ENCODE peak calls at places on chromosomes 3 and 15, in four cellular contexts. One of them, this sample, is unnamed.

GRCh38 chr15:73650387-73651126 is 17.4 kb upstream of the NPTN start:
- DNase-seq in colonic mucosa: no peak
- DNase-seq in heart left ventricle: no peak
- DNase-seq in heart right ventricle: no peak
- DNase-seq in this sample: no peak

GRCh38 chr3:67655364-67656121 is 1.1 kb upstream of the SUCLG2 start:
- DNase-seq in colonic mucosa: peak; percentile 35
- DNase-seq in heart left ventricle: peak; percentile 44
- DNase-seq in heart right ventricle: peak; percentile 11
- DNase-seq in this sample: no peak

GRCh38 chr15:45794304-45794703 is 159.5 kb downstream of the SQOR start:
- DNase-seq in colonic mucosa: no peak
- DNase-seq in heart left ventricle: no peak
- DNase-seq in heart right ventricle: no peak
- DNase-seq in this sample: no peak

GRCh38 chr3:9916734-9917680 is at the start of gene IL17RC:
- DNase-seq in colonic mucosa: peak; percentile 94
- DNase-seq in heart left ventricle: peak; percentile 91
- DNase-seq in heart right ventricle: peak; percentile 83
- DNase-seq in this sample: peak; percentile 89

GRCh38 chr15:69225355-69226027 is 65.1 kb downstream of the GLCE start:
- DNase-seq in colonic mucosa: no peak
- DNase-seq in heart left ventricle: no peak
- DNase-seq in heart right ventricle: no peak
- DNase-seq in this sample: no peak

GRCh38 chr15:80576519-80577090 is 118.5 kb upstream of the ABHD17C start:
- DNase-seq in colonic mucosa: no peak
- DNase-seq in heart left ventricle: no peak
- DNase-seq in heart right ventricle: no peak
- DNase-seq in this sample: no peak

GRCh38 chr3:151301787-151302186 is 14.8 kb downstream of the GPR87 start:
- DNase-seq in colonic mucosa: no peak
- DNase-seq in heart left ventricle: no peak
- DNase-seq in heart right ventricle: no peak
- DNase-seq in this sample: no peak

GRCh38 chr3:195909645-195910498 is 1.5 kb upstream of the TNK2 start:
- DNase-seq in colonic mucosa: peak; percentile 90
- DNase-seq in heart left ventricle: peak; percentile 89
- DNase-seq in heart right ventricle: peak; percentile 89
- DNase-seq in this sample: peak; percentile 83

GRCh38 chr3:188901126-188901525 is 270.6 kb upstream of the TPRG1 start:
- DNase-seq in colonic mucosa: no peak
- DNase-seq in heart left ventricle: no peak
- DNase-seq in heart right ventricle: no peak
- DNase-seq in this sample: no peak

GRCh38 chr3:132709761-132710160 is 12.4 kb downstream of the NPHP3 start:
- DNase-seq in colonic mucosa: no peak
- DNase-seq in heart left ventricle: no peak
- DNase-seq in heart right ventricle: no peak
- DNase-seq in this sample: no peak

GRCh38 chr15:33098082-33099058 is 96.1 kb downstream of the FMN1 start:
- DNase-seq in colonic mucosa: no peak
- DNase-seq in heart left ventricle: no peak
- DNase-seq in heart right ventricle: no peak
- DNase-seq in this sample: no peak

GRCh38 chr15:67036775-67037555 is 28.4 kb upstream of the SMAD3 start:
- DNase-seq in colonic mucosa: no peak
- DNase-seq in heart left ventricle: no peak
- DNase-seq in heart right ventricle: no peak
- DNase-seq in this sample: no peak

GRCh38 chr15:67033521-67033920 is 31.9 kb upstream of the SMAD3 start:
- DNase-seq in colonic mucosa: no peak
- DNase-seq in heart left ventricle: peak; percentile 54
- DNase-seq in heart right ventricle: peak; percentile 61
- DNase-seq in this sample: no peak

GRCh38 chr15:67038721-67039120 is 26.7 kb upstream of the SMAD3 start:
- DNase-seq in colonic mucosa: no peak
- DNase-seq in heart left ventricle: no peak
- DNase-seq in heart right ventricle: no peak
- DNase-seq in this sample: no peak

GRCh38 chr15:67037694-67038093 is 27.7 kb upstream of the SMAD3 start:
- DNase-seq in colonic mucosa: no peak
- DNase-seq in heart left ventricle: no peak
- DNase-seq in heart right ventricle: no peak
- DNase-seq in this sample: no peak

GRCh38 chr15:67035886-67036285 is 29.5 kb upstream of the SMAD3 start:
- DNase-seq in colonic mucosa: no peak
- DNase-seq in heart left ventricle: no peak
- DNase-seq in heart right ventricle: no peak
- DNase-seq in this sample: no peak
- H3K4me1 ChIP-seq in colonic mucosa: peaks cover 5% of the 10 kb centered on the region
- H3K4me1 ChIP-seq in heart left ventricle: peaks cover 9% of the 10 kb centered on the region
- H3K4me1 ChIP-seq in heart right ventricle: peaks cover 14% of the 10 kb centered on the region
- H3K4me1 ChIP-seq in this sample: no peaks in the 10 kb centered on the region

DNA sequence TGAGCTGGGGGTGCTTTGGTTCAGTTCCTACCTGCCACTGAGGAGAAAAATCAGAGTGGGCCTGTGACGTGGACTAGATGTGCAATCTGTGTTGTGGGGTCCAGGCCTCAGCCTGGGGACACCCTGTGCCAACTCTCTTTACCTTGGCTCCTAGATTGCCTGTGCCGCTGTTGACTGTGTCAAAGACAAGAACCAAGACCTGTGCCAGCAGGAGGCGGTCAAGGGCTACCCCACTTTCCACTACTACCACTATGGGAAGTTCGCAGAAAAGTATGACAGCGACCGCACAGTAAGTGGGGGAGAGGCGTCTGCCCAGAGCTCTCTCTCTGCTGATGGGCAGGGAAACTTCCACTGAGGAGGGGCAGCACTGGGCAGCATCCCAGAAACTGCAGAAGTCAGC is 40.6 kb upstream of the SEC22A start:
- DNase-seq in colonic mucosa: no peak
- DNase-seq in heart left ventricle: no peak
- DNase-seq in heart right ventricle: no peak
- DNase-seq in this sample: no peak
- TF ChIP-seq CTCF in colonic mucosa: no peak
- TF ChIP-seq CTCF in heart left ventricle: no peak
- TF ChIP-seq CTCF in heart right ventricle: no peak
- TF ChIP-seq CTCF in this sample: no peak

DNA sequence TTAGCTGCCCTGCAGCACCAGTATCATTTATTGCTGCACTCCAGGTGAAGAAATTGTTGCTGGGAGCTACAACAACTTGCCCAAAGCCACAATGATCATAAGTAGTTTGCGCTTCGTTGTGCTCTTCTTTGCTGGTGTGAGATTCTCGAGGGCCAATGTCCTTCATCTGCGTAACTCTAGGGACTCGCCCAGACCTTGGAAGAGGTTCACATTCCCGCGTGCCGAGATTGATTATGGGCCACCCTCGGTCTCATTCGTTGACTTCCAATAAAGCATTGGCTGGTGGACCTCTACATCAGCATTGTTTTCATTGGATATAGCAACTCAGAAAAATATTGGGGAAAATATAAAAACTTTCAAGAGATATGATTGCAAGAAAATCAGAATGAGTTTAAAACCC is 424 bp upstream of the PHLDB2 start:
- DNase-seq in colonic mucosa: no peak
- DNase-seq in heart left ventricle: peak; percentile 34
- DNase-seq in heart right ventricle: no peak
- DNase-seq in this sample: no peak
- H3K27me3 ChIP-seq in colonic mucosa: no peaks in the 10 kb centered on the region
- H3K27me3 ChIP-seq in heart left ventricle: no peaks in the 10 kb centered on the region
- H3K27me3 ChIP-seq in heart right ventricle: no peaks in the 10 kb centered on the region
- H3K27me3 ChIP-seq in this sample: no peaks in the 10 kb centered on the region

GRCh38 chr3:43294975-43295374 is 8.6 kb downstream of the SNRK start:
- DNase-seq in colonic mucosa: no peak
- DNase-seq in heart left ventricle: no peak
- DNase-seq in heart right ventricle: no peak
- DNase-seq in this sample: no peak
- H3K4me1 ChIP-seq in colonic mucosa: peaks cover 15% of the 10 kb centered on the region
- H3K4me1 ChIP-seq in heart left ventricle: peaks cover 50% of the 10 kb centered on the region
- H3K4me1 ChIP-seq in heart right ventricle: peaks cover 93% of the 10 kb centered on the region
- H3K4me1 ChIP-seq in this sample: no peaks in the 10 kb centered on the region

GRCh38 chr3:13026534-13026933 is 46.7 kb downstream of the IQSEC1 start:
- DNase-seq in colonic mucosa: no peak
- DNase-seq in heart left ventricle: no peak
- DNase-seq in heart right ventricle: no peak
- DNase-seq in this sample: no peak

GRCh38 chr3:13025778-13026518 is 47.3 kb downstream of the IQSEC1 start:
- DNase-seq in colonic mucosa: no peak
- DNase-seq in heart left ventricle: no peak
- DNase-seq in heart right ventricle: no peak
- DNase-seq in this sample: no peak

GRCh38 chr3:13030649-13031048 is 42.6 kb downstream of the IQSEC1 start:
- DNase-seq in colonic mucosa: no peak
- DNase-seq in heart left ventricle: no peak
- DNase-seq in heart right ventricle: no peak
- DNase-seq in this sample: no peak

GRCh38 chr3:13027154-13027553 is 46.1 kb downstream of the IQSEC1 start:
- DNase-seq in colonic mucosa: no peak
- DNase-seq in heart left ventricle: no peak
- DNase-seq in heart right ventricle: no peak
- DNase-seq in this sample: no peak

GRCh38 chr3:13028010-13028821 is 45.0 kb downstream of the IQSEC1 start:
- DNase-seq in colonic mucosa: no peak
- DNase-seq in heart left ventricle: no peak
- DNase-seq in heart right ventricle: no peak
- DNase-seq in this sample: no peak
- TF ChIP-seq CTCF in colonic mucosa: no peak
- TF ChIP-seq CTCF in heart left ventricle: no peak
- TF ChIP-seq CTCF in heart right ventricle: no peak
- TF ChIP-seq CTCF in this sample: no peak

GRCh38 chr15:31214158-31214863 is 112.3 kb upstream of the KLF13 start:
- DNase-seq in colonic mucosa: no peak
- DNase-seq in heart left ventricle: no peak
- DNase-seq in heart right ventricle: no peak
- DNase-seq in this sample: no peak
- H3K27me3 ChIP-seq in colonic mucosa: no peaks in the 10 kb centered on the region
- H3K27me3 ChIP-seq in heart left ventricle: no peaks in the 10 kb centered on the region
- H3K27me3 ChIP-seq in heart right ventricle: no peaks in the 10 kb centered on the region
- H3K27me3 ChIP-seq in this sample: no peaks in the 10 kb centered on the region

DNA sequence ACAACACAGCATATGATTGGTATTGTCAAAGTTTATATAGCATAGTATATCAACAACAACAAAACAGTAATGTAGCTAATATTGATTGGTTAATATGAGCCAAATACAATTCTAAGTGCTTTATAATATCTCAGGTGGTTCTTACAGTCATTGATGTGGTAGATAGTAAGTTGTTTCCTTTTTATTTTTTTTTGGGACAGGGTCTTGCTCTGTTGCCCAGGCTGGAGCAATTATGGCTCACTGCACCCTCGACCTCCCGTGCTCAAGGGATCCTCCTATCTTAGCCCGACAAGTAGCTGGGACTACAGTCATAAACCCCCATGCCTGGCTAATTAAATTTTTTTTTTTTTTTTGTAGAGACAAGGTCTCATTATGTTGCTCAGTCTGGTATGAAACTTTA is 2.7 kb downstream of the RNF13 start:
- DNase-seq in colonic mucosa: no peak
- DNase-seq in heart left ventricle: no peak
- DNase-seq in heart right ventricle: no peak
- DNase-seq in this sample: no peak
- H3K4me1 ChIP-seq in colonic mucosa: peaks cover 4% of the 10 kb centered on the region
- H3K4me1 ChIP-seq in heart left ventricle: peaks cover 12% of the 10 kb centered on the region
- H3K4me1 ChIP-seq in heart right ventricle: peaks cover 50% of the 10 kb centered on the region
- H3K4me1 ChIP-seq in this sample: peaks cover 23% of the 10 kb centered on the region

DNA sequence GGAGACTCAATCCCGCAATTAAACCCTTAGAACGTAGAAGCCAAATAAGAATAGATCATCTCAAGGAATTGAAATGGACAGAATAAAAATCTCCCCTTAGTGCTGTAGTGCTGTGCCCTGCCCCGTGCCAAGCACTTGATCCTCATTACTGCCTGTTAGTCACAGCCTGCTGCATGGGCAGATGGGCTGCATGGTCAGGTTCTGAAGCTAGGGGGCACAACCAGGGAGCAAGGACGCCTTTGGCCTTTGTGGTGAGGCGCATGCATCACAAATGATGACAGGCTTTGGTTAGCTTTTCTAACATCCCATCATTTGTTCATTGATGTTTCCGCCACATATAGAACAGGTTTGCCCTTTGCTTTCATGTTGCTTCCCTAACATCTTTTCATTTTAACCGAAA is 336.3 kb upstream of the ADAMTS9 start:
- DNase-seq in colonic mucosa: no peak
- DNase-seq in heart left ventricle: no peak
- DNase-seq in heart right ventricle: no peak
- DNase-seq in this sample: no peak
- TF ChIP-seq CTCF in colonic mucosa: no peak
- TF ChIP-seq CTCF in heart left ventricle: no peak
- TF ChIP-seq CTCF in heart right ventricle: no peak
- TF ChIP-seq CTCF in this sample: no peak

DNA sequence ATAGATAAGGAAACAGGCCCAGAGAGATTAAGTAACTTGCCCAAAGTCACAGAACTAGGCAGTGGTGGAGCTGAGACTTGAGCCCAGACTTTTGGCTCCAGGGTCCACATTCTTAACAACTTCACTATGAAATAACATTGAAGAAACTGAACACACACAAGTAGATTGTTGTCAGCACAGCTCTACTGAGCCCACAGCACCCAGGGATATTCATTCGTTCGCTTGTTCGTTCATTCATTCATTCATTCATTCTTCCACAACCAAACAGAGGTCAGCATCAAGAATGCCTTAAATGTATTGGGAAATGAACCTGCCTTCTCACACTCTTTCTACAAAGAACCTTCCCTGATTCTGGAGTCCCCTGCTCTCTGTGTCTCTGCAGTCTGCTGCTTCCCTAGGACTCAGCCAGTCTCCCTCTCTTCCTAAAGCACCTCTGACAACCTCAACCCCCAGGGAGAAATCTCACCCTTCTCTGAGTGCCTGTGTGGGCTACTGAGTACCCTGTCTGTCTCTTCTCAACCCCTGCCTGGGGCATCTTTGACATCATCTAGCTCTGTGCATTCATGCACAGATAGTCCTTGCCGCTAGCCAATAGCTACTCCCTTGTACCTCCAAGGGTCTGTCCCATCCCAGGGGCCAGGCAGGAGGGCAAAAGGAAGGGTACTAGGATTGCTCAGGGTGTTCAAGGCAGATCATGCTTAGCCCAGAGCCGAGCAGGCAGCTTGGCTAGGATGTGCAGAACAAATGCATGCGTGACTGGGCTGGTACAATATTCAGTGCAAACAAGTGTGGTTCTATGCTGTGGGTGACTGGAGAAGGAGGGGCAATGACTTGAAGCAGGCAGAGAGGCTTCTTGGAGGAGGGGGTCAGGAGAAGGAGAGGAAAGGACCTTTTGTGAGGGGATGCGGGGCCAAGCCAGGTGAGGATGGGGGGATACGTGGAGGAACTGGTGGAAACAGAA is 3.4 kb downstream of the LINGO1 start:
- DNase-seq in colonic mucosa: no peak
- DNase-seq in heart left ventricle: no peak
- DNase-seq in heart right ventricle: no peak
- DNase-seq in this sample: no peak
- H3K27me3 ChIP-seq in colonic mucosa: peaks cover 29% of the 10 kb centered on the region
- H3K27me3 ChIP-seq in heart left ventricle: no peaks in the 10 kb centered on the region
- H3K27me3 ChIP-seq in heart right ventricle: no peaks in the 10 kb centered on the region
- H3K27me3 ChIP-seq in this sample: no peaks in the 10 kb centered on the region

DNA sequence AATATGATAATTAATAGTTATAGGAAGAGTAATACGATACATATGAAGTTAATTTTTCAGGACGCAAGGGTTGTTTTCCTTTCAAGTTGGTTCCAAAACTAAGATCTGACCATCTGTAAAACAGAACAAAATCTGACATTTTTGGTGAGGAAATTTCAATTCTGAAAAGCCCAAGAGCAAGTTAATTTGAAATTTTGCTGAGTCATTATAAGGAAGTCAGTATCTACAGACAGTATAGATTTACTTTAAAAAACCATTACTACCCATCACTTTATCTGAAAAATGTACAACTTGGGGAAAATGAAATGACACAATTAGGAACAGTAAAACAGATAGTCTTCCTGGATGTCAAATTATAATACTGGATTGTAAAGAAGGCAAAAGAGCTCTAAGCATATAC is 12.5 kb downstream of the INTS14 start:
- DNase-seq in colonic mucosa: no peak
- DNase-seq in heart left ventricle: no peak
- DNase-seq in heart right ventricle: no peak
- DNase-seq in this sample: no peak
- H3K4me1 ChIP-seq in colonic mucosa: no peaks in the 10 kb centered on the region
- H3K4me1 ChIP-seq in heart left ventricle: no peaks in the 10 kb centered on the region
- H3K4me1 ChIP-seq in heart right ventricle: no peaks in the 10 kb centered on the region
- H3K4me1 ChIP-seq in this sample: no peaks in the 10 kb centered on the region

This sample was measured in tibial artery.